ENCODE peak calls at places on chromosomes 1 and 21, in six cellular contexts. I is IMR-90, F is neuronal stem cell, Z is H1, J is H9, O is trophoblast cell. A is an unnamed sample.

GRCh38 chr1:171769754-171770153 is 11.7 kb upstream of the METTL13 start:
- DNase-seq in Z (no peak), O (no peak), I (no peak), J (no peak), F (no peak), A (no peak)

GRCh38 chr1:7624791-7625355 is 146.2 kb upstream of the VAMP3 start:
- DNase-seq in Z (no peak), F (no peak), J (no peak), I (no peak), O (no peak), A (no peak)

GRCh38 chr1:147292635-147293251 is 50.3 kb downstream of the CHD1L start:
- DNase-seq in F (no peak), I (peak), Z (no peak), J (no peak), O (peak), A (peak)

GRCh38 chr1:6625579-6626149 is 996 bp downstream of the THAP3 start:
- DNase-seq in Z (no peak), J (no peak), F (no peak), O (no peak), I (peak), A (peak)

GRCh38 chr1:243639027-243639658 is 210.9 kb downstream of the AKT3 start:
- DNase-seq in F (no peak), J (no peak), I (no peak), O (no peak), Z (no peak), A (no peak)

GRCh38 chr1:169890761-169891538 is 2.7 kb downstream of the SCYL3 start:
- DNase-seq in I (no peak), J (no peak), Z (no peak), F (no peak), O (peak), A (peak)

GRCh38 chr1:84122780-84123382 is 21.2 kb upstream of the PRKACB start:
- DNase-seq in Z (no peak), I (peak), F (no peak), J (no peak), O (peak), A (peak)

GRCh38 chr1:12610305-12610935 is 7.6 kb downstream of the DHRS3 start:
- DNase-seq in I (peak), O (no peak), Z (no peak), J (no peak), F (no peak), A (no peak)

GRCh38 chr1:154407021-154407865 is 2.1 kb downstream of the IL6R start:
- DNase-seq in O (no peak), F (no peak), Z (no peak), I (no peak), J (no peak), A (peak)

GRCh38 chr1:62530516-62531154 is 66.7 kb upstream of the ANGPTL3 start:
- DNase-seq in O (peak), F (peak), J (peak), Z (peak), I (peak), A (peak)

GRCh38 chr21:33399821-33400220 is 3.4 kb upstream of the IFNGR2 start:
- DNase-seq in I (no peak), F (no peak), O (no peak), J (no peak), Z (no peak), A (no peak)

GRCh38 chr1:230307213-230307612 is 118.9 kb downstream of the PGBD5 start:
- DNase-seq in Z (no peak), F (no peak), J (no peak), I (no peak), O (no peak), A (no peak)

GRCh38 chr1:28456078-28456477 is 49.8 kb upstream of the RCC1 start:
- DNase-seq in I (peak), Z (no peak), J (no peak), O (peak), F (no peak), A (peak)

GRCh38 chr21:35953570-35953969 is 106.8 kb downstream of the SETD4 start:
- DNase-seq in O (no peak), F (no peak), J (no peak), I (no peak), Z (no peak), A (no peak)

DNA sequence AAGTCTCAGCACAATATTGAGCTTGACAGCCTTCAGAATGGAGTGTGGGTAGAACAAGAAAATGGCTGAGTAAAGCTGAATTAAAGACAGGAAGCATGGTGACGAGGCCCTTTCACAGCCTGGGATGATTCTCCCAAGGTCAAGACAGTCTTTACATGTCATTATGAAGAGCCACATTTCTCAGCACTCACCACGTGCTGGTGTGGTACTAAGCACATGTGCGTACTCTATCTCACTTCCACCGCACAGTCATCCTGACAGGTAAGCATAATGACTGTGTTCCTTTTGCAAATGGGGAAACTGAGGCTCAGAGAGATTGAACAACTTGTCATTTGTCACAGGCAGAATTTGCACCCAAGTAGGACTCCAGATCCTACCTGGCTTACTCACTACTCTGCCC is 92.8 kb upstream of the COA6 start:
- DNase-seq in F (no peak), J (no peak), Z (no peak), O (no peak), I (no peak), A (no peak)
- H2BK5ac ChIP-seq in F (no peak), J (no peak), Z (no peak), O (no peak), I (no peak), A (no peak)

GRCh38 chr1:91606546-91607078 is 106.0 kb downstream of the CDC7 start:
- DNase-seq in Z (no peak), J (no peak), O (no peak), F (no peak), I (no peak), A (no peak)
- H4K91ac ChIP-seq in Z (no peak), J (no peak), O (no peak), F (peak), I (peak), A (no peak)

DNA sequence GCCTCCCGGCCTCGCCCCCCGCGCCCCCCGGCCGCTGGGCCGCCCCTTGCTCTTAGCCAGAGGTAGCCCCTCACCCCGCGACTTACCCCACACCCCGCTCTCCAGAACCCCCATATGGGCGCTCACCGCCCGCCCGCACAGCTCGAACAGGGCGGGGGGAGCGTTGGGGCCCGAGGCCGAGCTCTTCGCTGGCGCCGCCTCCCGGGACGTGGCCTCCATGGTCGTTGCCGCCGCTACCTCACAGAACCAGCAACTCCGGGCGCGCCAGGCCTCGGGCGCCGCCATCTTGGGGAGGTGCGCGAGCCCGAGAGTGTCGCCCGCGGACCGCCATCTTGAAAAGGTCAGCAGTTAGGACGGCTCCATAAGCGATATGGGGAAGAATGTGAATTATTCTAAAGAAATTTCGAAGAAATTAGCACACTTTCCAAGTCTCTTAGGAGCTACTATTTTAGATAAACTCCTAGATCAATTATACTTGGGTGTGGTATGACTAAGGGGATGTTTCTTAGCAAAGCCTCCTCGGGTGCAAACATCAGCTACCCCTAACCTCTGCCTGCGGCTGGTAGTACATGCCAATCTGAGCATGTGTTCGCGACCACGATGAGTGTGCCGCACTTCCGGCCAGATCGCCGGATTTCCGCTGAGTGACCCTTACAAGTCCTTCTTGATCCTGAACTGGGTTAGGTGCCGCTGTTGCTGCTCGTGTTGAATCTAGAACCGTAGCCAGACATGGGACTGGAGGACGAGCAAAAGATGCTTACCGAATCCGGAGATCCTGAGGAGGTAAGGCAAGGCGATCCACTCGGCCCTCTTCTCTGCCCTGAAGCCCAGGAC is at the start of the genes LRRC41 and UQCRH:
- DNase-seq in J (peak), Z (peak), I (peak), O (peak), F (peak), A (peak)
- H2BK5ac ChIP-seq in J (no peak), Z (peak), I (peak), O (peak), F (peak), A (peak)

GRCh38 chr1:3142236-3142635 is 73.2 kb downstream of the PRDM16 start:
- DNase-seq in Z (no peak), O (no peak), F (no peak), I (no peak), J (no peak), A (no peak)
- H4K91ac ChIP-seq in Z (no peak), O (no peak), F (no peak), I (no peak), J (no peak), A (no peak)

GRCh38 chr1:25430666-25431494 is at the start of gene MACO1:
- DNase-seq in J (peak), I (peak), F (peak), Z (peak), O (peak), A (peak)
- H2BK5ac ChIP-seq in J (no peak), I (peak), F (peak), Z (peak), O (peak), A (peak)

GRCh38 chr1:31804098-31804497 is 11.7 kb downstream of the SPOCD1 start:
- DNase-seq in J (no peak), Z (no peak), O (no peak), I (no peak), F (no peak), A (no peak)
- H4K91ac ChIP-seq in J (no peak), Z (no peak), O (no peak), I (no peak), F (no peak), A (no peak)

DNA sequence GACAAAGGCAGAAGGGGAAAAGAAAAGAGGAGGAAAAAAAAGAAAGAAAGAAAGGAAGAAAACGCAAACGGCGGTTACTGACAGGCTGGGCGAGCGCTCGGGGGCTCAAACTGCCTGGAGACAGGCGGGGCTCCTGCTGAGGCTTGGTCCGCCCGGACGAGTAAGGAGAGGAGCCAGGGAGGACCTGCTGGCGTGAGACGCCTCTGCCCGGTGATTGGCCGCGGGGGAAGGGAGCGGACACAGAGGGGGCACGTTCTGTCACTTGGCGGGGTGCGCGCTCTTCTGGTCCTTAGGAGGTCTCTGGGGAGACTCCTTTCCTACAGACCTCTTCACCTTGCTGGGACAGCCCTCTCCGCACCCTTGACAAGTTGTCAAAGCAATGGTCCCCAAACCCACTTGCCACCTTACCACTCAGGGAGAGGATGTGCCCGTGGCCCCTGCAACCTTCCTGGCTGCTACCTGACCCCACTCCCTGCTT is 791 bp upstream of the PIK3R3 start:
- DNase-seq in O (no peak), F (no peak), J (no peak), Z (no peak), I (no peak), A (no peak)
- H2BK5ac ChIP-seq in O (peak), F (peak), J (no peak), Z (peak), I (peak), A (peak)

A was measured in mesenchymal stem cell.